ENCODE peak calls at places on chromosomes 11 and 22, in four cellular contexts. One of them, this sample, is unnamed.

GRCh38 chr11:106482920-106483761 is 405.7 kb downstream of the AASDHPPT start:
- DNase-seq in B cell: no peak
- DNase-seq in EL: peak
- DNase-seq in HEK293T: no peak
- DNase-seq in this sample: no peak

GRCh38 chr22:31800065-31800464 is 46.2 kb downstream of the DEPDC5 start:
- DNase-seq in HEK293T: no peak
- DNase-seq in B cell: no peak
- DNase-seq in EL: peak
- DNase-seq in this sample: no peak

GRCh38 chr22:38729946-38730345 is 24.2 kb downstream of the GTPBP1 start:
- DNase-seq in HEK293T: no peak
- DNase-seq in EL: no peak
- DNase-seq in B cell: no peak
- DNase-seq in this sample: no peak

GRCh38 chr22:34776827-34777226 is 289.1 kb upstream of the ISX start:
- DNase-seq in B cell: no peak
- DNase-seq in HEK293T: no peak
- DNase-seq in EL: peak
- DNase-seq in this sample: no peak

GRCh38 chr11:6655790-6656580 is at the start of gene DCHS1:
- DNase-seq in EL: no peak
- DNase-seq in B cell: peak
- DNase-seq in HEK293T: peak
- DNase-seq in this sample: no peak

GRCh38 chr11:85685820-85686459 is at the start of gene CCDC89:
- DNase-seq in HEK293T: peak
- DNase-seq in B cell: no peak
- DNase-seq in EL: peak
- DNase-seq in this sample: no peak

GRCh38 chr22:50129121-50129734 is 39.4 kb downstream of the MOV10L1 start:
- DNase-seq in EL: no peak
- DNase-seq in HEK293T: no peak
- DNase-seq in B cell: no peak
- DNase-seq in this sample: no peak

GRCh38 chr11:110308071-110308470 is 11.7 kb upstream of the RDX start:
- DNase-seq in EL: no peak
- DNase-seq in B cell: no peak
- DNase-seq in HEK293T: no peak
- DNase-seq in this sample: no peak

GRCh38 chr22:21939392-21940319 is 13.0 kb downstream of the PPM1F start:
- DNase-seq in EL: no peak
- DNase-seq in B cell: no peak
- DNase-seq in HEK293T: no peak
- DNase-seq in this sample: no peak

This sample was measured in GM13976.